ENCODE peak calls at places on chromosome 9, in seven cellular contexts. P, W, O, R, H, F and B are unnamed samples.

GRCh38 chr9:71812385-71812784 is 44.1 kb upstream of the CEMIP2 start:
- DNase-seq in F (no peak), P (peak; percentile 11), O (peak; percentile 8), R (no peak), W (peak; percentile 24), H (no peak), B (peak; percentile 76)

GRCh38 chr9:83906144-83906543 is 15.1 kb downstream of the KIF27 start:
- DNase-seq in R (no peak), H (no peak), W (no peak), F (no peak), P (no peak), O (peak; percentile 11), B (no peak)

GRCh38 chr9:109001275-109001676 is 12.0 kb downstream of the CTNNAL1 start:
- DNase-seq in R (no peak), H (peak; percentile 95), P (no peak), O (peak; percentile 87), F (peak; percentile 68), W (peak; percentile 95), B (peak; percentile 79)

GRCh38 chr9:110065527-110065926 is 142.4 kb downstream of the C9orf152 start:
- DNase-seq in H (no peak), W (no peak), O (peak; percentile 73), P (no peak), F (no peak), R (peak; percentile 51), B (peak; percentile 63)

GRCh38 chr9:107749787-107750444 is 260.3 kb upstream of the KLF4 start:
- DNase-seq in R (no peak), F (peak; percentile 52), P (peak; percentile 66), H (peak; percentile 85), O (peak; percentile 98), W (peak; percentile 94), B (peak; percentile 96)

GRCh38 chr9:95425910-95426551 is 90.7 kb downstream of the PTCH1 start:
- DNase-seq in W (peak; percentile 41), O (peak; percentile 18), H (no peak), P (peak; percentile 44), R (peak; percentile 42), F (no peak), B (no peak)

GRCh38 chr9:135819905-135820304 is 87.4 kb downstream of the CAMSAP1 start:
- DNase-seq in O (no peak), H (no peak), P (no peak), R (no peak), F (no peak), W (no peak), B (no peak)

GRCh38 chr9:107176701-107177100 is 106.4 kb upstream of the RAD23B start:
- DNase-seq in R (no peak), H (no peak), O (peak; percentile 43), P (no peak), F (peak; percentile 58), W (no peak), B (peak; percentile 83)

GRCh38 chr9:99436636-99437035 is 214.6 kb downstream of the SEC61B start:
- DNase-seq in R (no peak), H (no peak), F (no peak), O (peak; percentile 31), W (no peak), P (no peak), B (peak; percentile 63)

GRCh38 chr9:18700714-18701113 is 226.8 kb downstream of the ADAMTSL1 start:
- DNase-seq in P (no peak), O (no peak), H (no peak), W (no peak), R (no peak), F (no peak), B (no peak)

GRCh38 chr9:121222524-121223171 is 21.0 kb upstream of the RAB14 start:
- DNase-seq in W (peak; percentile 48), H (peak; percentile 61), O (peak; percentile 73), F (no peak), R (peak; percentile 35), P (peak; percentile 58), B (peak; percentile 59)

GRCh38 chr9:132885691-132886357 is 7.1 kb downstream of the SPACA9 start:
- DNase-seq in F (no peak), H (no peak), W (no peak), R (no peak), O (no peak), P (no peak), B (no peak)

DNA sequence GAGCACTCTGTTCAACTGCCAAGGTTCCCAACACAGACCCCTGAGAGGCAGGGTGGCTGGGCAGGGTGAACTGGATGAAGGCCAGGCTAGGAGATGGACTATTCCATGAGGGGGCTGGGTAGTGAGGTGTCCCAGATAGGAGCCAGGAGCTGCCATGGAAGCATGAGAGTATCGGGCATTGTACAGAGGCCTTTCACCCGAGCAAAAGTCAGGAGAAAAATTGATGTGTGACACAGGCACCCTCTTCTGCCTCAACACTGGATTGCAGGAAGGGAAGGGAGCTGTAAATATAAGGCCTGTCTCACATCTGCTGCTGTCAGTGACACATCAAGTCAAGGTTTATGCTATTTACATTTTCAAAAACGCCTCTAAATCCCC is 74.6 kb downstream of the UBAP1 start:
- DNase-seq in W (peak; percentile 53), O (peak; percentile 85), F (no peak), H (peak; percentile 51), R (no peak), P (no peak), B (peak; percentile 64)
- TF ChIP-seq CTCF in W (peak; percentile 41), O (peak; percentile 26), F (peak; percentile 57), H (no peak), R (no peak), P (no peak), B (peak; percentile 72)

GRCh38 chr9:137199411-137200121 is 975 bp downstream of the TPRN start:
- DNase-seq in H (no peak), W (peak; percentile 30), P (peak; percentile 32), O (peak; percentile 50), R (no peak), F (no peak), B (no peak)
- TF ChIP-seq CTCF in H (peak; percentile 34), W (no peak), P (no peak), O (no peak), R (no peak), F (no peak), B (no peak)

DNA sequence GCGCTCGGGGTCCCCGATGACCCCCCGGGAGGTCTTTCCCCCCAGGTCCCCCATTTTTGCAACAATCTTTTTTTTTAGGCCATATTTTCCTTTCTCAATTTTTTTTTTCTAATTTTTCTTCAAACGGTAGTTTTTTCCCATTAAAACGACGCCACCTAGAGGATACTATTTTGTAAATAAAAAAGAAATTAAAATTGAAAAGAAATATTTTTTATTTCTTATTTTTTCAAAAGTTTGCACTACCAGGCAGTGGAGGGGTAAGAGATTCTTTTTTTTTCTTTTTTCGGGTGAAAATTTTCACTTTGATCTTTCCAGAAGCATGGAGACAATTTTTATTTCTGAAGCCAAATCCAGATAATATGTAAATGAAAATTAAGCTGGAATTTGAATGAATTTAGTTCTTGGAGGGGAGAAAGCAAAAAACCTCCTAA is 712 bp downstream of the ZNF618 start:
- DNase-seq in P (peak; percentile 29), O (peak; percentile 23), R (peak; percentile 35), H (no peak), W (no peak), F (no peak), B (no peak)
- TF ChIP-seq CTCF in P (peak; percentile 75), O (peak; percentile 14), R (peak; percentile 24), H (peak; percentile 86), W (peak; percentile 8), F (no peak), B (peak; percentile 46)

DNA sequence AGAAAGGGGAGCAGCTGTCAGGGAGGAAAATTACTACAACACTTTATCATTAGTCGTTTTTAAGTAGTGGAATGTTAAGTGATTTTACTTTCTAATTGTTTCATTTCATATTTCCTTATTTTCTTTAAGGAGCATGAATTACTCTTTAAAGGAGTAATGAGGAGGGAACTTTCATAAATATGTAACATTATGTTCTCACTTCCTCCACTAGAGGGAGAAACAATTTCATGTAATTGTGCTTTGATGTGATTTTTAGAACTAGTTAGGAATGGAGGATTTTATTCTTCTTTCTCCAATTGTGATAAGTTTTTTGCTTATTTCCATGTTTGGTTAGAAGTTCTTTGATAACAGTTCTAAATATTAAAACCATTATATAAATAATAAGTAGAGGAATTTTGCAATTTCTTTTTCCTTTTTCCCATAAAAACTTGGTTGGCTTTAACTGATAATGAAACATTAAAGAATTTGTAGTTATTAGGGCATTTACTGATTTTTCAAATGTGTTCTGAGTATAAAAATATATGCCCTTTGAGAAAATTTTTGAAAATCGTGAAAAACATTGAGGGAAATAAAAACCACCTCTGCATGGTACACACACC is 25.6 kb downstream of the CEP78 start:
- DNase-seq in H (peak; percentile 17), W (peak; percentile 32), R (peak; percentile 30), F (no peak), P (no peak), O (peak; percentile 66), B (peak; percentile 52)
- TF ChIP-seq CTCF in H (peak; percentile 87), W (no peak), R (peak; percentile 61), F (peak; percentile 42), P (peak; percentile 76), O (peak; percentile 28), B (peak; percentile 72)

GRCh38 chr9:31519011-31519410 is 865.4 kb upstream of the ACO1 start:
- DNase-seq in H (no peak), W (no peak), P (no peak), F (no peak), R (peak; percentile 23), O (no peak), B (no peak)
- TF ChIP-seq CTCF in H (no peak), W (no peak), P (no peak), F (no peak), R (no peak), O (no peak), B (no peak)

GRCh38 chr9:1941989-1942388 is 73.2 kb upstream of the SMARCA2 start:
- DNase-seq in R (no peak), F (no peak), P (no peak), H (no peak), W (no peak), O (peak; percentile 26), B (peak; percentile 23)
- TF ChIP-seq CTCF in R (no peak), F (peak; percentile 25), P (peak; percentile 48), H (no peak), W (peak; percentile 33), O (peak; percentile 34), B (peak; percentile 64)

DNA sequence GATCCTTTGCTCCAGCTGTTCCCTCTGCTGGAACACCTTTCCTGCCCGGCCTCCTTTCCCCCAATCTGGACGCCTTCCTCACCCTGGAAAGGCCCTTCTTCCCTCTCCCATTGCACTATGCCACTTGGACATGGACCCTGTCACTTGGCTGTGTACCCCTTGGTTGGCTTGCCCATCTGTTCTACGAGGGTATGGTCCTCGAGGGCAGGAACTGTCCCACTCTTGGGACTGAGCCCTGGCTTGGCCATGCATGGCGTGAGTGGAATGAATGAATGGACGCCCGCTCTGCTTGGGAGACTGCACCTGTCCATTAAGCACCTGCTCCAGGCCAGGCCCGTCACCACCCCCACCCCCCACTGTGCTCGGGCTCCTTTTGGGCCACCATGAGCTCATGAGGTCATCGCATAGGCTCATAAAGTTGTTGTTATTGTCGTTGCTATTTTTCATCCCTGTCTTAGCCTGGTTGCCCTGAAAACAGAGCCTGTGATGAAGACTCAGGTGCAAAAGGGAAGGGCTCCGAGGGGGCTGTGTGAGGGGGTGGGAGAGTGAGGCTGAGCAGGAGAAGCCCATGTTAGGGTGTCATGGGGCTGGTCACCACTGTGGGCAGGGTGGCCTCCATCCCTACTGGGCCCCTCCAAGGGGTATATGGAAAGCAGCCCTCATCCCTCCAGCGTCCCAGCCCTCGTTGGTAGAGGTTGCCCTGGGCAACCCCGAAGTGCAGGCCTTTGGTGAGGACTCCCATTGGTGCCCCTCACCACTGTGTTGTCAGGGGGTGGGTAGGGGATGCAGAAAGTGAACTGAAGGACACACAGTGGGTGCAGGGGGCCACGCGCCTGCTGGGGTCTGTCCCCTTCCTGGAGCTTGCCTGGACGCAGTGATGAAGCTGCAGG is 57.2 kb upstream of the IER5L start:
- DNase-seq in R (no peak), F (no peak), P (no peak), O (no peak), H (no peak), W (no peak), B (no peak)
- TF ChIP-seq CTCF in R (no peak), F (no peak), P (no peak), O (no peak), H (no peak), W (no peak), B (no peak)